ENCODE peak calls at places on chromosome 4, in five cellular contexts. One of them, this sample, is unnamed.

GRCh38 chr4:2182981-2183380 is 58.9 kb downstream of the HAUS3 start:
- DNase-seq in NCI-H748 treated with DMSO at 0.1 percent for 48 hours: no peak
- DNase-seq in NCI-H774: no peak
- DNase-seq in Jurkat, Clone E6-1: no peak
- DNase-seq in neural progenitor cell: no peak
- DNase-seq in this sample: no peak

GRCh38 chr4:137376312-137376711 is 156.0 kb downstream of the PCDH18 start:
- DNase-seq in neural progenitor cell: no peak
- DNase-seq in NCI-H774: no peak
- DNase-seq in NCI-H748 treated with DMSO at 0.1 percent for 48 hours: no peak
- DNase-seq in Jurkat, Clone E6-1: no peak
- DNase-seq in this sample: no peak

GRCh38 chr4:112895785-112896184 is 153.7 kb upstream of the ANK2 start:
- DNase-seq in NCI-H774: no peak
- DNase-seq in Jurkat, Clone E6-1: no peak
- DNase-seq in neural progenitor cell: peak
- DNase-seq in NCI-H748 treated with DMSO at 0.1 percent for 48 hours: no peak
- DNase-seq in this sample: peak

GRCh38 chr4:74370912-74371311 is 6.0 kb downstream of the EREG start:
- DNase-seq in NCI-H774: no peak
- DNase-seq in NCI-H748 treated with DMSO at 0.1 percent for 48 hours: no peak
- DNase-seq in neural progenitor cell: peak
- DNase-seq in Jurkat, Clone E6-1: peak
- DNase-seq in this sample: peak

GRCh38 chr4:186201535-186202230 is 10.3 kb downstream of the CYP4V2 start:
- DNase-seq in NCI-H748 treated with DMSO at 0.1 percent for 48 hours: no peak
- DNase-seq in Jurkat, Clone E6-1: peak
- DNase-seq in NCI-H774: no peak
- DNase-seq in neural progenitor cell: peak
- DNase-seq in this sample: peak

GRCh38 chr4:162075691-162076090 is 88.1 kb downstream of the FSTL5 start:
- DNase-seq in neural progenitor cell: no peak
- DNase-seq in NCI-H774: no peak
- DNase-seq in NCI-H748 treated with DMSO at 0.1 percent for 48 hours: no peak
- DNase-seq in Jurkat, Clone E6-1: no peak
- DNase-seq in this sample: no peak

GRCh38 chr4:53576676-53577372 is 14.5 kb downstream of the LNX1 start:
- DNase-seq in Jurkat, Clone E6-1: no peak
- DNase-seq in NCI-H774: no peak
- DNase-seq in neural progenitor cell: no peak
- DNase-seq in NCI-H748 treated with DMSO at 0.1 percent for 48 hours: no peak
- DNase-seq in this sample: no peak

GRCh38 chr4:121112530-121112929 is 40.2 kb upstream of the NDNF start:
- DNase-seq in NCI-H748 treated with DMSO at 0.1 percent for 48 hours: no peak
- DNase-seq in neural progenitor cell: no peak
- DNase-seq in NCI-H774: no peak
- DNase-seq in Jurkat, Clone E6-1: no peak
- DNase-seq in this sample: no peak

GRCh38 chr4:72770708-72771107 is 201.7 kb upstream of the ADAMTS3 start:
- DNase-seq in Jurkat, Clone E6-1: no peak
- DNase-seq in NCI-H774: no peak
- DNase-seq in NCI-H748 treated with DMSO at 0.1 percent for 48 hours: no peak
- DNase-seq in neural progenitor cell: no peak
- DNase-seq in this sample: no peak

GRCh38 chr4:72375050-72375736 is 193.8 kb downstream of the ADAMTS3 start:
- DNase-seq in NCI-H774: no peak
- DNase-seq in neural progenitor cell: no peak
- DNase-seq in Jurkat, Clone E6-1: no peak
- DNase-seq in NCI-H748 treated with DMSO at 0.1 percent for 48 hours: no peak
- DNase-seq in this sample: no peak

GRCh38 chr4:33297091-33297490 is 2576.9 kb downstream of the PCDH7 start:
- DNase-seq in NCI-H748 treated with DMSO at 0.1 percent for 48 hours: peak
- DNase-seq in Jurkat, Clone E6-1: no peak
- DNase-seq in neural progenitor cell: no peak
- DNase-seq in NCI-H774: no peak
- DNase-seq in this sample: no peak

GRCh38 chr4:125388653-125389052 is 73.9 kb downstream of the FAT4 start:
- DNase-seq in Jurkat, Clone E6-1: no peak
- DNase-seq in neural progenitor cell: no peak
- DNase-seq in NCI-H774: no peak
- DNase-seq in NCI-H748 treated with DMSO at 0.1 percent for 48 hours: no peak
- DNase-seq in this sample: no peak

GRCh38 chr4:16530688-16531635 is 304.7 kb upstream of the TAPT1 start:
- DNase-seq in NCI-H748 treated with DMSO at 0.1 percent for 48 hours: no peak
- DNase-seq in NCI-H774: no peak
- DNase-seq in neural progenitor cell: no peak
- DNase-seq in Jurkat, Clone E6-1: no peak
- DNase-seq in this sample: no peak

GRCh38 chr4:76376534-76376933 is 44.4 kb downstream of the CCDC158 start:
- DNase-seq in NCI-H774: peak
- DNase-seq in NCI-H748 treated with DMSO at 0.1 percent for 48 hours: no peak
- DNase-seq in neural progenitor cell: no peak
- DNase-seq in Jurkat, Clone E6-1: no peak
- DNase-seq in this sample: no peak

GRCh38 chr4:56803473-56803872 is 18.0 kb downstream of the SPINK2 start:
- DNase-seq in neural progenitor cell: no peak
- DNase-seq in NCI-H774: peak
- DNase-seq in Jurkat, Clone E6-1: peak
- DNase-seq in NCI-H748 treated with DMSO at 0.1 percent for 48 hours: no peak
- DNase-seq in this sample: no peak

GRCh38 chr4:110735691-110736090 is 112.8 kb upstream of the PITX2 start:
- DNase-seq in Jurkat, Clone E6-1: no peak
- DNase-seq in NCI-H774: no peak
- DNase-seq in neural progenitor cell: no peak
- DNase-seq in NCI-H748 treated with DMSO at 0.1 percent for 48 hours: no peak
- DNase-seq in this sample: no peak

GRCh38 chr4:74284074-74284473 is 24.2 kb upstream of the EPGN start:
- DNase-seq in NCI-H748 treated with DMSO at 0.1 percent for 48 hours: no peak
- DNase-seq in neural progenitor cell: no peak
- DNase-seq in Jurkat, Clone E6-1: no peak
- DNase-seq in NCI-H774: no peak
- DNase-seq in this sample: no peak

GRCh38 chr4:113840850-113841249 is 79.3 kb upstream of the CAMK2D start:
- DNase-seq in neural progenitor cell: no peak
- DNase-seq in NCI-H748 treated with DMSO at 0.1 percent for 48 hours: no peak
- DNase-seq in NCI-H774: no peak
- DNase-seq in Jurkat, Clone E6-1: no peak
- DNase-seq in this sample: no peak

GRCh38 chr4:102527695-102528094 is 26.5 kb downstream of the NFKB1 start:
- DNase-seq in Jurkat, Clone E6-1: no peak
- DNase-seq in neural progenitor cell: no peak
- DNase-seq in NCI-H774: no peak
- DNase-seq in NCI-H748 treated with DMSO at 0.1 percent for 48 hours: no peak
- DNase-seq in this sample: no peak

GRCh38 chr4:153401501-153401900 is 57.0 kb downstream of the MND1 start:
- DNase-seq in NCI-H774: no peak
- DNase-seq in Jurkat, Clone E6-1: no peak
- DNase-seq in neural progenitor cell: no peak
- DNase-seq in NCI-H748 treated with DMSO at 0.1 percent for 48 hours: no peak
- DNase-seq in this sample: no peak

GRCh38 chr4:18318682-18319410 is 297.3 kb upstream of the LCORL start:
- DNase-seq in Jurkat, Clone E6-1: no peak
- DNase-seq in neural progenitor cell: peak
- DNase-seq in NCI-H774: peak
- DNase-seq in NCI-H748 treated with DMSO at 0.1 percent for 48 hours: peak
- DNase-seq in this sample: no peak

GRCh38 chr4:102500371-102501175 is 586 bp upstream of the NFKB1 start:
- DNase-seq in neural progenitor cell: peak
- DNase-seq in Jurkat, Clone E6-1: no peak
- DNase-seq in NCI-H774: peak
- DNase-seq in NCI-H748 treated with DMSO at 0.1 percent for 48 hours: no peak
- DNase-seq in this sample: peak

GRCh38 chr4:56326363-56326762 is 60.9 kb downstream of the AASDH start:
- DNase-seq in neural progenitor cell: no peak
- DNase-seq in NCI-H774: no peak
- DNase-seq in Jurkat, Clone E6-1: no peak
- DNase-seq in NCI-H748 treated with DMSO at 0.1 percent for 48 hours: no peak
- DNase-seq in this sample: no peak

GRCh38 chr4:8829584-8829983 is 42.1 kb downstream of the HMX1 start:
- DNase-seq in neural progenitor cell: no peak
- DNase-seq in NCI-H774: no peak
- DNase-seq in Jurkat, Clone E6-1: no peak
- DNase-seq in NCI-H748 treated with DMSO at 0.1 percent for 48 hours: no peak
- DNase-seq in this sample: no peak

GRCh38 chr4:154277164-154277563 is 214.4 kb downstream of the DCHS2 start:
- DNase-seq in neural progenitor cell: peak
- DNase-seq in NCI-H774: no peak
- DNase-seq in Jurkat, Clone E6-1: no peak
- DNase-seq in NCI-H748 treated with DMSO at 0.1 percent for 48 hours: no peak
- DNase-seq in this sample: peak

This sample was measured in WTC11.